ENCODE peak calls at places on chromosomes 11 and 22, in four cellular contexts. A is stimulated activated CD4-positive, alpha-beta T cell treated with anti-CD3 and anti-CD28 coated beads, Interleukin-4, amount 100 ng/mL, for 1 hour; W is NCI-H1092 treated with DMSO at 0.1 percent for 48 hours; C is iPS-NIHi11. Z is an unnamed sample.

GRCh38 chr22:40621309-40622151 is 15.0 kb downstream of the MRTFA start:
- DNase-seq in C (no peak), W (no peak), A (no peak), Z (no peak)

GRCh38 chr11:3735827-3736226 is 61.5 kb downstream of the NUP98 start:
- DNase-seq in C (no peak), W (no peak), A (no peak), Z (peak; percentile 46)

GRCh38 chr11:64122411-64123101 is 43.4 kb downstream of the MACROD1 start:
- DNase-seq in A (no peak), C (peak; percentile 59), W (peak; percentile 89), Z (no peak)

GRCh38 chr22:21015051-21016006 is at the start of gene P2RX6:
- DNase-seq in A (no peak), C (no peak), W (peak; percentile 52), Z (no peak)

GRCh38 chr22:49178246-49179005 is 649.2 kb downstream of the BRD1 start:
- DNase-seq in C (no peak), A (no peak), W (no peak), Z (no peak)

GRCh38 chr22:30605449-30606110 is 1.4 kb upstream of the TCN2 start:
- DNase-seq in A (peak; percentile 45), W (peak; percentile 37), C (peak; percentile 54), Z (peak; percentile 71)

GRCh38 chr11:46554205-46555162 is 39.3 kb downstream of the AMBRA1 start:
- DNase-seq in W (no peak), A (no peak), C (no peak), Z (peak; percentile 88)

GRCh38 chr11:36454991-36455611 is 55.0 kb downstream of the TRAF6 start:
- DNase-seq in W (peak; percentile 30), C (peak; percentile 65), A (no peak), Z (peak; percentile 36)

GRCh38 chr11:13008625-13009475 is at the start of gene RASSF10:
- DNase-seq in A (no peak), W (peak; percentile 78), C (peak; percentile 98), Z (peak; percentile 31)

GRCh38 chr22:19066531-19067271 is 55.5 kb downstream of the DGCR2 start:
- DNase-seq in W (no peak), A (no peak), C (no peak), Z (peak; percentile 52)

Z was measured in cardiac fibroblast.